ENCODE peak calls at places on chromosomes 5 and 9, in five cellular contexts. One of them, this sample, is unnamed.

GRCh38 chr5:83044941-83045340 is 32.3 kb downstream of the TMEM167A start:
- DNase-seq in thoracic aorta: no peak
- DNase-seq in activated T-cell treated with anti-CD3 and anti-CD28 coated beads for 48 hours: no peak
- DNase-seq in esophagus squamous epithelium: no peak
- DNase-seq in substantia nigra: no peak
- DNase-seq in this sample: no peak

GRCh38 chr5:657570-657969 is 35.6 kb downstream of the TPPP start:
- DNase-seq in esophagus squamous epithelium: no peak
- DNase-seq in activated T-cell treated with anti-CD3 and anti-CD28 coated beads for 48 hours: no peak
- DNase-seq in substantia nigra: no peak
- DNase-seq in thoracic aorta: no peak
- DNase-seq in this sample: no peak

GRCh38 chr5:14945450-14945849 is 73.9 kb upstream of the ANKH start:
- DNase-seq in substantia nigra: no peak
- DNase-seq in activated T-cell treated with anti-CD3 and anti-CD28 coated beads for 48 hours: no peak
- DNase-seq in esophagus squamous epithelium: no peak
- DNase-seq in thoracic aorta: no peak
- DNase-seq in this sample: no peak

GRCh38 chr9:125088752-125089151 is 54.6 kb downstream of the SCAI start:
- DNase-seq in activated T-cell treated with anti-CD3 and anti-CD28 coated beads for 48 hours: no peak
- DNase-seq in thoracic aorta: no peak
- DNase-seq in substantia nigra: no peak
- DNase-seq in esophagus squamous epithelium: no peak
- DNase-seq in this sample: no peak

GRCh38 chr9:37034320-37034937 is 361 bp upstream of the PAX5 start:
- DNase-seq in substantia nigra: no peak
- DNase-seq in thoracic aorta: no peak
- DNase-seq in activated T-cell treated with anti-CD3 and anti-CD28 coated beads for 48 hours: no peak
- DNase-seq in esophagus squamous epithelium: no peak
- DNase-seq in this sample: no peak

GRCh38 chr5:50667079-50667652 is 729 bp downstream of the PARP8 start:
- DNase-seq in thoracic aorta: no peak
- DNase-seq in substantia nigra: peak; percentile 60
- DNase-seq in activated T-cell treated with anti-CD3 and anti-CD28 coated beads for 48 hours: peak; percentile 54
- DNase-seq in esophagus squamous epithelium: no peak
- DNase-seq in this sample: no peak

GRCh38 chr5:132776077-132776931 is 735 bp downstream of the SEPTIN8 start:
- DNase-seq in substantia nigra: peak; percentile 62
- DNase-seq in activated T-cell treated with anti-CD3 and anti-CD28 coated beads for 48 hours: no peak
- DNase-seq in thoracic aorta: no peak
- DNase-seq in esophagus squamous epithelium: no peak
- DNase-seq in this sample: no peak

GRCh38 chr5:113179156-113179555 is 202.6 kb downstream of the DCP2 start:
- DNase-seq in esophagus squamous epithelium: no peak
- DNase-seq in activated T-cell treated with anti-CD3 and anti-CD28 coated beads for 48 hours: no peak
- DNase-seq in substantia nigra: no peak
- DNase-seq in thoracic aorta: no peak
- DNase-seq in this sample: no peak

GRCh38 chr5:103808464-103809106 is 246.0 kb upstream of the NUDT12 start:
- DNase-seq in thoracic aorta: no peak
- DNase-seq in esophagus squamous epithelium: no peak
- DNase-seq in activated T-cell treated with anti-CD3 and anti-CD28 coated beads for 48 hours: no peak
- DNase-seq in substantia nigra: peak; percentile 18
- DNase-seq in this sample: no peak

This sample was measured in SIG-M5.